ENCODE peak calls at places on chromosomes 11 and 22, in seven cellular contexts. One of them, this sample, is unnamed.
A peak's percentile ranks its signal among the peaks of the same experiment; 100 is the strongest.

GRCh38 chr11:66688561-66689534 is 11.2 kb upstream of the RBM4B start:
- DNase-seq in stimulated activated CD8-positive, alpha-beta memory T cell treated with anti-CD3 and anti-CD28 coated beads, Interleukin-7, amount 100 ng/mL, for 1 hour: no peak
- DNase-seq in activated naive CD4-positive, alpha-beta T cell treated with Interleukin-2 at 50 U/mL for 16 hours: no peak
- DNase-seq in T-cell: no peak
- DNase-seq in AML-193: no peak
- DNase-seq in GM13977: peak; percentile 12
- DNase-seq in fibroblast of pulmonary artery: no peak
- DNase-seq in this sample: no peak

GRCh38 chr11:114384487-114384886 is 15.8 kb downstream of the C11orf71 start:
- DNase-seq in GM13977: no peak
- DNase-seq in activated naive CD4-positive, alpha-beta T cell treated with Interleukin-2 at 50 U/mL for 16 hours: no peak
- DNase-seq in AML-193: no peak
- DNase-seq in fibroblast of pulmonary artery: no peak
- DNase-seq in stimulated activated CD8-positive, alpha-beta memory T cell treated with anti-CD3 and anti-CD28 coated beads, Interleukin-7, amount 100 ng/mL, for 1 hour: no peak
- DNase-seq in T-cell: no peak
- DNase-seq in this sample: no peak

GRCh38 chr22:24703101-24703500 is 71.4 kb downstream of the PIWIL3 start:
- DNase-seq in stimulated activated CD8-positive, alpha-beta memory T cell treated with anti-CD3 and anti-CD28 coated beads, Interleukin-7, amount 100 ng/mL, for 1 hour: no peak
- DNase-seq in T-cell: no peak
- DNase-seq in GM13977: no peak
- DNase-seq in AML-193: no peak
- DNase-seq in activated naive CD4-positive, alpha-beta T cell treated with Interleukin-2 at 50 U/mL for 16 hours: no peak
- DNase-seq in fibroblast of pulmonary artery: peak; percentile 61
- DNase-seq in this sample: no peak

GRCh38 chr11:126898802-126899201 is 101.8 kb downstream of the KIRREL3 start:
- DNase-seq in AML-193: no peak
- DNase-seq in GM13977: no peak
- DNase-seq in fibroblast of pulmonary artery: no peak
- DNase-seq in T-cell: no peak
- DNase-seq in stimulated activated CD8-positive, alpha-beta memory T cell treated with anti-CD3 and anti-CD28 coated beads, Interleukin-7, amount 100 ng/mL, for 1 hour: no peak
- DNase-seq in activated naive CD4-positive, alpha-beta T cell treated with Interleukin-2 at 50 U/mL for 16 hours: no peak
- DNase-seq in this sample: no peak

GRCh38 chr11:13238879-13239514 is 38.6 kb upstream of the BMAL1 start:
- DNase-seq in GM13977: peak; percentile 23
- DNase-seq in stimulated activated CD8-positive, alpha-beta memory T cell treated with anti-CD3 and anti-CD28 coated beads, Interleukin-7, amount 100 ng/mL, for 1 hour: peak; percentile 12
- DNase-seq in activated naive CD4-positive, alpha-beta T cell treated with Interleukin-2 at 50 U/mL for 16 hours: peak; percentile 49
- DNase-seq in T-cell: peak; percentile 47
- DNase-seq in AML-193: peak; percentile 46
- DNase-seq in fibroblast of pulmonary artery: peak; percentile 65
- DNase-seq in this sample: peak; percentile 60

GRCh38 chr11:59076876-59077571 is 9.1 kb upstream of the GLYATL1B start:
- DNase-seq in activated naive CD4-positive, alpha-beta T cell treated with Interleukin-2 at 50 U/mL for 16 hours: no peak
- DNase-seq in T-cell: no peak
- DNase-seq in fibroblast of pulmonary artery: no peak
- DNase-seq in AML-193: no peak
- DNase-seq in GM13977: peak; percentile 35
- DNase-seq in stimulated activated CD8-positive, alpha-beta memory T cell treated with anti-CD3 and anti-CD28 coated beads, Interleukin-7, amount 100 ng/mL, for 1 hour: no peak
- DNase-seq in this sample: no peak

GRCh38 chr11:69657456-69657910 is 16.5 kb downstream of the CCND1 start:
- DNase-seq in fibroblast of pulmonary artery: no peak
- DNase-seq in activated naive CD4-positive, alpha-beta T cell treated with Interleukin-2 at 50 U/mL for 16 hours: no peak
- DNase-seq in T-cell: no peak
- DNase-seq in AML-193: no peak
- DNase-seq in stimulated activated CD8-positive, alpha-beta memory T cell treated with anti-CD3 and anti-CD28 coated beads, Interleukin-7, amount 100 ng/mL, for 1 hour: no peak
- DNase-seq in GM13977: no peak
- DNase-seq in this sample: no peak

GRCh38 chr11:44538375-44539054 is 26.9 kb upstream of the CD82 start:
- DNase-seq in T-cell: peak; percentile 67
- DNase-seq in stimulated activated CD8-positive, alpha-beta memory T cell treated with anti-CD3 and anti-CD28 coated beads, Interleukin-7, amount 100 ng/mL, for 1 hour: peak; percentile 39
- DNase-seq in GM13977: peak; percentile 89
- DNase-seq in fibroblast of pulmonary artery: peak; percentile 77
- DNase-seq in activated naive CD4-positive, alpha-beta T cell treated with Interleukin-2 at 50 U/mL for 16 hours: peak; percentile 77
- DNase-seq in AML-193: peak; percentile 34
- DNase-seq in this sample: peak; percentile 85

GRCh38 chr11:70731670-70732492 is 333.6 kb downstream of the CTTN start:
- DNase-seq in AML-193: no peak
- DNase-seq in stimulated activated CD8-positive, alpha-beta memory T cell treated with anti-CD3 and anti-CD28 coated beads, Interleukin-7, amount 100 ng/mL, for 1 hour: no peak
- DNase-seq in activated naive CD4-positive, alpha-beta T cell treated with Interleukin-2 at 50 U/mL for 16 hours: no peak
- DNase-seq in fibroblast of pulmonary artery: no peak
- DNase-seq in T-cell: no peak
- DNase-seq in GM13977: no peak
- DNase-seq in this sample: no peak

GRCh38 chr22:47798229-47798628 is 1035.8 kb downstream of the TBC1D22A start:
- DNase-seq in activated naive CD4-positive, alpha-beta T cell treated with Interleukin-2 at 50 U/mL for 16 hours: no peak
- DNase-seq in stimulated activated CD8-positive, alpha-beta memory T cell treated with anti-CD3 and anti-CD28 coated beads, Interleukin-7, amount 100 ng/mL, for 1 hour: no peak
- DNase-seq in AML-193: no peak
- DNase-seq in fibroblast of pulmonary artery: no peak
- DNase-seq in GM13977: no peak
- DNase-seq in T-cell: no peak
- DNase-seq in this sample: no peak

GRCh38 chr22:21919526-21920307 is 32.9 kb downstream of the PPM1F start:
- DNase-seq in AML-193: no peak
- DNase-seq in T-cell: no peak
- DNase-seq in activated naive CD4-positive, alpha-beta T cell treated with Interleukin-2 at 50 U/mL for 16 hours: no peak
- DNase-seq in fibroblast of pulmonary artery: no peak
- DNase-seq in stimulated activated CD8-positive, alpha-beta memory T cell treated with anti-CD3 and anti-CD28 coated beads, Interleukin-7, amount 100 ng/mL, for 1 hour: no peak
- DNase-seq in GM13977: no peak
- DNase-seq in this sample: no peak